ENCODE peak calls at places on chromosomes 4 and X, in ten cellular contexts. One of them, this sample, is unnamed.

GRCh38 chr4:146900295-146900694 is 45.4 kb downstream of the TTC29 start:
- DNase-seq in tibial nerve: no peak
- DNase-seq in spleen: no peak
- DNase-seq in RWPE2: no peak
- DNase-seq in fibroblast of lung: no peak
- DNase-seq in A549: no peak
- DNase-seq in hepatocyte: no peak
- DNase-seq in lower lobe of right lung: no peak
- DNase-seq in WERI-Rb-1: no peak
- DNase-seq in effector memory CD4-positive, alpha-beta T cell: no peak
- DNase-seq in this sample: no peak

GRCh38 chr4:73433140-73433539 is 2.9 kb upstream of the AFP start:
- DNase-seq in tibial nerve: no peak
- DNase-seq in spleen: no peak
- DNase-seq in RWPE2: no peak
- DNase-seq in fibroblast of lung: no peak
- DNase-seq in A549: no peak
- DNase-seq in hepatocyte: no peak
- DNase-seq in lower lobe of right lung: no peak
- DNase-seq in WERI-Rb-1: no peak
- DNase-seq in effector memory CD4-positive, alpha-beta T cell: no peak
- DNase-seq in this sample: no peak

GRCh38 chrX:80246273-80246672 is 174.0 kb upstream of the TENT5D start:
- DNase-seq in tibial nerve: no peak
- DNase-seq in spleen: no peak
- DNase-seq in RWPE2: no peak
- DNase-seq in fibroblast of lung: no peak
- DNase-seq in A549: no peak
- DNase-seq in hepatocyte: no peak
- DNase-seq in lower lobe of right lung: no peak
- DNase-seq in WERI-Rb-1: no peak
- DNase-seq in effector memory CD4-positive, alpha-beta T cell: no peak
- DNase-seq in this sample: no peak

GRCh38 chrX:32447640-32448039 is 763.7 kb downstream of the DMD start:
- DNase-seq in tibial nerve: no peak
- DNase-seq in spleen: no peak
- DNase-seq in RWPE2: no peak
- DNase-seq in fibroblast of lung: no peak
- DNase-seq in A549: no peak
- DNase-seq in hepatocyte: no peak
- DNase-seq in lower lobe of right lung: no peak
- DNase-seq in WERI-Rb-1: no peak
- DNase-seq in effector memory CD4-positive, alpha-beta T cell: no peak
- DNase-seq in this sample: no peak

GRCh38 chr4:181569553-181569952 is 673.6 kb upstream of the TENM3 start:
- DNase-seq in tibial nerve: no peak
- DNase-seq in spleen: no peak
- DNase-seq in RWPE2: no peak
- DNase-seq in fibroblast of lung: peak; percentile 57
- DNase-seq in A549: peak; percentile 6
- DNase-seq in hepatocyte: peak; percentile 45
- DNase-seq in lower lobe of right lung: no peak
- DNase-seq in WERI-Rb-1: no peak
- DNase-seq in effector memory CD4-positive, alpha-beta T cell: no peak
- DNase-seq in this sample: no peak

GRCh38 chrX:66731398-66731797 is 92.5 kb upstream of the EDA2R start:
- DNase-seq in tibial nerve: no peak
- DNase-seq in spleen: no peak
- DNase-seq in RWPE2: no peak
- DNase-seq in fibroblast of lung: peak; percentile 20
- DNase-seq in A549: peak; percentile 1
- DNase-seq in hepatocyte: peak; percentile 14
- DNase-seq in lower lobe of right lung: no peak
- DNase-seq in WERI-Rb-1: no peak
- DNase-seq in effector memory CD4-positive, alpha-beta T cell: no peak
- DNase-seq in this sample: no peak

GRCh38 chrX:8033175-8033574 is 106.0 kb upstream of the PNPLA4 start:
- DNase-seq in tibial nerve: no peak
- DNase-seq in spleen: no peak
- DNase-seq in RWPE2: no peak
- DNase-seq in fibroblast of lung: no peak
- DNase-seq in A549: no peak
- DNase-seq in hepatocyte: no peak
- DNase-seq in lower lobe of right lung: no peak
- DNase-seq in WERI-Rb-1: no peak
- DNase-seq in effector memory CD4-positive, alpha-beta T cell: no peak
- DNase-seq in this sample: no peak

GRCh38 chr4:5747746-5748365 is 36.9 kb downstream of the EVC start:
- DNase-seq in tibial nerve: no peak
- DNase-seq in spleen: no peak
- DNase-seq in RWPE2: peak; percentile 77
- DNase-seq in fibroblast of lung: peak; percentile 95
- DNase-seq in A549: no peak
- DNase-seq in hepatocyte: peak; percentile 63
- DNase-seq in lower lobe of right lung: no peak
- DNase-seq in WERI-Rb-1: no peak
- DNase-seq in effector memory CD4-positive, alpha-beta T cell: no peak
- DNase-seq in this sample: no peak

GRCh38 chr4:47010347-47011188 is 17.2 kb upstream of the GABRA4 start:
- DNase-seq in tibial nerve: no peak
- DNase-seq in spleen: no peak
- DNase-seq in RWPE2: no peak
- DNase-seq in fibroblast of lung: no peak
- DNase-seq in A549: no peak
- DNase-seq in hepatocyte: no peak
- DNase-seq in lower lobe of right lung: no peak
- DNase-seq in WERI-Rb-1: no peak
- DNase-seq in effector memory CD4-positive, alpha-beta T cell: no peak
- DNase-seq in this sample: no peak

GRCh38 chr4:76439491-76439890 is 4.5 kb downstream of the SHROOM3 start:
- DNase-seq in tibial nerve: no peak
- DNase-seq in spleen: no peak
- DNase-seq in RWPE2: no peak
- DNase-seq in fibroblast of lung: no peak
- DNase-seq in A549: no peak
- DNase-seq in hepatocyte: no peak
- DNase-seq in lower lobe of right lung: no peak
- DNase-seq in WERI-Rb-1: no peak
- DNase-seq in effector memory CD4-positive, alpha-beta T cell: no peak
- DNase-seq in this sample: no peak

GRCh38 chr4:113540859-113541258 is 220.7 kb downstream of the CAMK2D start:
- DNase-seq in tibial nerve: no peak
- DNase-seq in spleen: no peak
- DNase-seq in RWPE2: no peak
- DNase-seq in fibroblast of lung: peak; percentile 40
- DNase-seq in A549: no peak
- DNase-seq in hepatocyte: peak; percentile 30
- DNase-seq in lower lobe of right lung: no peak
- DNase-seq in WERI-Rb-1: no peak
- DNase-seq in effector memory CD4-positive, alpha-beta T cell: no peak
- DNase-seq in this sample: no peak

GRCh38 chr4:173360587-173361221 is 10.1 kb upstream of the SAP30 start:
- DNase-seq in tibial nerve: no peak
- DNase-seq in spleen: no peak
- DNase-seq in RWPE2: no peak
- DNase-seq in fibroblast of lung: no peak
- DNase-seq in A549: peak; percentile 8
- DNase-seq in hepatocyte: peak; percentile 6
- DNase-seq in lower lobe of right lung: no peak
- DNase-seq in WERI-Rb-1: no peak
- DNase-seq in effector memory CD4-positive, alpha-beta T cell: no peak
- DNase-seq in this sample: no peak

GRCh38 chr4:1874207-1874606 is 3.0 kb downstream of the NSD2 start:
- DNase-seq in tibial nerve: no peak
- DNase-seq in spleen: no peak
- DNase-seq in RWPE2: no peak
- DNase-seq in fibroblast of lung: no peak
- DNase-seq in A549: no peak
- DNase-seq in hepatocyte: no peak
- DNase-seq in lower lobe of right lung: no peak
- DNase-seq in WERI-Rb-1: no peak
- DNase-seq in effector memory CD4-positive, alpha-beta T cell: no peak
- DNase-seq in this sample: no peak

GRCh38 chrX:27381419-27381818 is 81.7 kb downstream of the PPP4R3C start:
- DNase-seq in tibial nerve: no peak
- DNase-seq in spleen: no peak
- DNase-seq in RWPE2: no peak
- DNase-seq in fibroblast of lung: no peak
- DNase-seq in A549: no peak
- DNase-seq in hepatocyte: no peak
- DNase-seq in lower lobe of right lung: no peak
- DNase-seq in WERI-Rb-1: no peak
- DNase-seq in effector memory CD4-positive, alpha-beta T cell: no peak
- DNase-seq in this sample: no peak

GRCh38 chr4:14917305-14917647 is 85.0 kb upstream of the CPEB2 start:
- DNase-seq in tibial nerve: no peak
- DNase-seq in spleen: no peak
- DNase-seq in RWPE2: no peak
- DNase-seq in fibroblast of lung: no peak
- DNase-seq in A549: no peak
- DNase-seq in hepatocyte: no peak
- DNase-seq in lower lobe of right lung: no peak
- DNase-seq in WERI-Rb-1: no peak
- DNase-seq in effector memory CD4-positive, alpha-beta T cell: no peak
- DNase-seq in this sample: no peak

GRCh38 chr4:14916554-14917304 is 85.6 kb upstream of the CPEB2 start:
- DNase-seq in tibial nerve: no peak
- DNase-seq in spleen: no peak
- DNase-seq in RWPE2: no peak
- DNase-seq in fibroblast of lung: peak; percentile 84
- DNase-seq in A549: peak; percentile 51
- DNase-seq in hepatocyte: peak; percentile 61
- DNase-seq in lower lobe of right lung: no peak
- DNase-seq in WERI-Rb-1: peak; percentile 12
- DNase-seq in effector memory CD4-positive, alpha-beta T cell: no peak
- DNase-seq in this sample: no peak

GRCh38 chr4:14919785-14920184 is 82.5 kb upstream of the CPEB2 start:
- DNase-seq in tibial nerve: no peak
- DNase-seq in spleen: peak; percentile 58
- DNase-seq in RWPE2: no peak
- DNase-seq in fibroblast of lung: no peak
- DNase-seq in A549: no peak
- DNase-seq in hepatocyte: no peak
- DNase-seq in lower lobe of right lung: no peak
- DNase-seq in WERI-Rb-1: no peak
- DNase-seq in effector memory CD4-positive, alpha-beta T cell: no peak
- DNase-seq in this sample: no peak

GRCh38 chr4:14920237-14920636 is 82.0 kb upstream of the CPEB2 start:
- DNase-seq in tibial nerve: no peak
- DNase-seq in spleen: no peak
- DNase-seq in RWPE2: no peak
- DNase-seq in fibroblast of lung: no peak
- DNase-seq in A549: no peak
- DNase-seq in hepatocyte: no peak
- DNase-seq in lower lobe of right lung: no peak
- DNase-seq in WERI-Rb-1: peak; percentile 40
- DNase-seq in effector memory CD4-positive, alpha-beta T cell: no peak
- DNase-seq in this sample: no peak

DNA sequence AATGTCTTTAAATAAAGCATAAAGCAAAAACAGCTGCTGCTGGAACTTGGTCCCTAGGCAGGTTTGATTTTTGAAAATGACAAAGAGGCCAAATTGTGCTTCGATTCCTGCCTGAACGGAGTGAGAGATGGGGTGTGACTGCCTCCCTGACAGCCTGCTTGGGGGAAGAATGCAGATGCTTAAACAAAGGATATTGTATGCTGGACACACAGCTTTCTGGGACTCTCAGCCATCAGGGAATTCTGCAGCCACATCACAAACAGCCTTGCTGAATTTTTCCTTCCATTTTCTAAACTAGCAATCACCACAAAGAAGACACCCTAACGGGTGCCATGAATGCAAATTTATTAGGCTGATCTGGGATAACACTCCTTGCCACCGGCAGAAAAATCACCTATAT is 83.9 kb upstream of the CPEB2 start:
- DNase-seq in tibial nerve: no peak
- DNase-seq in spleen: no peak
- DNase-seq in RWPE2: no peak
- DNase-seq in fibroblast of lung: no peak
- DNase-seq in A549: no peak
- DNase-seq in hepatocyte: no peak
- DNase-seq in lower lobe of right lung: no peak
- DNase-seq in WERI-Rb-1: no peak
- DNase-seq in effector memory CD4-positive, alpha-beta T cell: no peak
- DNase-seq in this sample: no peak
- H3K27ac ChIP-seq in tibial nerve: no peak overlapping the region
- H3K27ac ChIP-seq in spleen: no peak overlapping the region
- H3K27ac ChIP-seq in RWPE2: no peak overlapping the region
- H3K27ac ChIP-seq in fibroblast of lung: no peak overlapping the region
- H3K27ac ChIP-seq in A549: peak overlapping the region; percentile 83
- H3K27ac ChIP-seq in hepatocyte: no peak overlapping the region
- H3K27ac ChIP-seq in lower lobe of right lung: no peak overlapping the region
- H3K27ac ChIP-seq in WERI-Rb-1: no peak overlapping the region
- H3K27ac ChIP-seq in effector memory CD4-positive, alpha-beta T cell: no peak overlapping the region
- H3K27ac ChIP-seq in this sample: peak overlapping the region; percentile 42

DNA sequence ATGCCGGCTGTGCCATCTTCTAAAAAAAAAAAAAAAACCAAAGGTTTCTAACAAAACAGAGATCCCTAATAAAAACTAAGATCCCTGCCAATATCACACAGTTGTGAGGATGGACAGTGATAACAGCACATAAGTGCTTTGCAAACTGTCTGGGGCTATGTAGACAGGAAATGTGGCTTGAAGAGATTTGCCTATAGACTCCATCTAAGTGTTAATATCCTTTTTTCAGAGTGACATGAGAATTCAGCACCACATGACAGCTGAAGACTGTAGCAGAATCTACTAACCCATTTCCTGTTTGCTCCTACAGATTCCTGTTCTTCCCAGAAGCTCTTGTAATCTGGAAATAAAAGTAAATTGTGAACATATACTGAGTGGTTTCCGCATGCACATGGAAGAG is 215.4 kb downstream of the KDR start:
- DNase-seq in tibial nerve: no peak
- DNase-seq in spleen: no peak
- DNase-seq in RWPE2: no peak
- DNase-seq in fibroblast of lung: no peak
- DNase-seq in A549: no peak
- DNase-seq in hepatocyte: no peak
- DNase-seq in lower lobe of right lung: no peak
- DNase-seq in WERI-Rb-1: no peak
- DNase-seq in effector memory CD4-positive, alpha-beta T cell: no peak
- DNase-seq in this sample: no peak
- H3K27ac ChIP-seq in tibial nerve: no peak overlapping the region
- H3K27ac ChIP-seq in spleen: no peak overlapping the region
- H3K27ac ChIP-seq in RWPE2: no peak overlapping the region
- H3K27ac ChIP-seq in fibroblast of lung: no peak overlapping the region
- H3K27ac ChIP-seq in A549: no peak overlapping the region
- H3K27ac ChIP-seq in hepatocyte: no peak overlapping the region
- H3K27ac ChIP-seq in lower lobe of right lung: no peak overlapping the region
- H3K27ac ChIP-seq in WERI-Rb-1: no peak overlapping the region
- H3K27ac ChIP-seq in effector memory CD4-positive, alpha-beta T cell: no peak overlapping the region
- H3K27ac ChIP-seq in this sample: no peak overlapping the region

GRCh38 chr4:7886250-7886973 is 53.2 kb downstream of the AFAP1 start:
- DNase-seq in tibial nerve: no peak
- DNase-seq in spleen: no peak
- DNase-seq in RWPE2: no peak
- DNase-seq in fibroblast of lung: no peak
- DNase-seq in A549: no peak
- DNase-seq in hepatocyte: no peak
- DNase-seq in lower lobe of right lung: no peak
- DNase-seq in WERI-Rb-1: no peak
- DNase-seq in effector memory CD4-positive, alpha-beta T cell: no peak
- DNase-seq in this sample: no peak
- H3K27ac ChIP-seq in tibial nerve: no peak overlapping the region
- H3K27ac ChIP-seq in spleen: no peak overlapping the region
- H3K27ac ChIP-seq in RWPE2: no peak overlapping the region
- H3K27ac ChIP-seq in fibroblast of lung: no peak overlapping the region
- H3K27ac ChIP-seq in A549: peak overlapping the region; percentile 63
- H3K27ac ChIP-seq in hepatocyte: peak overlapping the region; percentile 1
- H3K27ac ChIP-seq in lower lobe of right lung: no peak overlapping the region
- H3K27ac ChIP-seq in WERI-Rb-1: no peak overlapping the region
- H3K27ac ChIP-seq in effector memory CD4-positive, alpha-beta T cell: no peak overlapping the region
- H3K27ac ChIP-seq in this sample: no peak overlapping the region

GRCh38 chrX:13026877-13027652 is 17.4 kb downstream of the FAM9C start:
- DNase-seq in tibial nerve: no peak
- DNase-seq in spleen: no peak
- DNase-seq in RWPE2: no peak
- DNase-seq in fibroblast of lung: no peak
- DNase-seq in A549: no peak
- DNase-seq in hepatocyte: no peak
- DNase-seq in lower lobe of right lung: no peak
- DNase-seq in WERI-Rb-1: no peak
- DNase-seq in effector memory CD4-positive, alpha-beta T cell: no peak
- DNase-seq in this sample: no peak
- H3K27ac ChIP-seq in tibial nerve: no peak overlapping the region
- H3K27ac ChIP-seq in spleen: no peak overlapping the region
- H3K27ac ChIP-seq in RWPE2: no peak overlapping the region
- H3K27ac ChIP-seq in fibroblast of lung: no peak overlapping the region
- H3K27ac ChIP-seq in A549: peak overlapping the region; percentile 94
- H3K27ac ChIP-seq in hepatocyte: no peak overlapping the region
- H3K27ac ChIP-seq in lower lobe of right lung: no peak overlapping the region
- H3K27ac ChIP-seq in WERI-Rb-1: no peak overlapping the region
- H3K27ac ChIP-seq in effector memory CD4-positive, alpha-beta T cell: peak overlapping the region; percentile 39
- H3K27ac ChIP-seq in this sample: no peak overlapping the region